ENCODE peak calls at places on chromosomes 11 and 22, in nine cellular contexts. Y is AG04450, U is HFF-Myc, D is upper lobe of right lung, S is H1, M is RWPE1, P is AG10803, K is kidney epithelial cell, G is GM12865. B is an unnamed sample.
A peak's percentile ranks its signal among the peaks of the same experiment; 100 is the strongest.

GRCh38 chr11:96008161-96008560 is 84.3 kb upstream of the MTMR2 start:
- DNase-seq in Y (peak; percentile 84), U (peak; percentile 41), D (no peak), S (no peak), M (no peak), P (peak; percentile 63), K (no peak), G (no peak), B (no peak)

GRCh38 chr11:69424748-69425147 is 56.7 kb upstream of the LINC01488 start:
- DNase-seq in Y (no peak), U (no peak), D (no peak), S (no peak), M (no peak), P (no peak), K (no peak), G (no peak), B (no peak)

GRCh38 chr11:95912902-95913560 is 10.9 kb downstream of the MTMR2 start:
- DNase-seq in Y (no peak), U (no peak), D (no peak), S (no peak), M (no peak), P (peak; percentile 70), K (no peak), G (no peak), B (no peak)

GRCh38 chr11:117421041-117421440 is 93.4 kb downstream of the CEP164 start:
- DNase-seq in Y (no peak), U (no peak), D (peak; percentile 48), S (no peak), M (no peak), P (no peak), K (no peak), G (no peak), B (no peak)

GRCh38 chr22:22021160-22021750 is 38.7 kb upstream of the TOP3B start:
- DNase-seq in Y (no peak), U (no peak), D (no peak), S (no peak), M (peak; percentile 36), P (no peak), K (no peak), G (no peak), B (no peak)

GRCh38 chr11:120909676-120910215 is 114.2 kb upstream of the TBCEL start:
- DNase-seq in Y (no peak), U (no peak), D (no peak), S (no peak), M (no peak), P (no peak), K (no peak), G (no peak), B (no peak)

GRCh38 chr11:134014502-134014901 is 54.4 kb upstream of the JAM3 start:
- DNase-seq in Y (no peak), U (no peak), D (no peak), S (no peak), M (no peak), P (no peak), K (no peak), G (no peak), B (no peak)

GRCh38 chr22:45757936-45758335 is 86.3 kb downstream of the ATXN10 start:
- DNase-seq in Y (no peak), U (no peak), D (no peak), S (no peak), M (no peak), P (no peak), K (no peak), G (no peak), B (no peak)

GRCh38 chr11:69479591-69480271 is 1.7 kb upstream of the LINC01488 start:
- DNase-seq in Y (no peak), U (no peak), D (peak; percentile 52), S (no peak), M (peak; percentile 33), P (no peak), K (no peak), G (no peak), B (no peak)

DNA sequence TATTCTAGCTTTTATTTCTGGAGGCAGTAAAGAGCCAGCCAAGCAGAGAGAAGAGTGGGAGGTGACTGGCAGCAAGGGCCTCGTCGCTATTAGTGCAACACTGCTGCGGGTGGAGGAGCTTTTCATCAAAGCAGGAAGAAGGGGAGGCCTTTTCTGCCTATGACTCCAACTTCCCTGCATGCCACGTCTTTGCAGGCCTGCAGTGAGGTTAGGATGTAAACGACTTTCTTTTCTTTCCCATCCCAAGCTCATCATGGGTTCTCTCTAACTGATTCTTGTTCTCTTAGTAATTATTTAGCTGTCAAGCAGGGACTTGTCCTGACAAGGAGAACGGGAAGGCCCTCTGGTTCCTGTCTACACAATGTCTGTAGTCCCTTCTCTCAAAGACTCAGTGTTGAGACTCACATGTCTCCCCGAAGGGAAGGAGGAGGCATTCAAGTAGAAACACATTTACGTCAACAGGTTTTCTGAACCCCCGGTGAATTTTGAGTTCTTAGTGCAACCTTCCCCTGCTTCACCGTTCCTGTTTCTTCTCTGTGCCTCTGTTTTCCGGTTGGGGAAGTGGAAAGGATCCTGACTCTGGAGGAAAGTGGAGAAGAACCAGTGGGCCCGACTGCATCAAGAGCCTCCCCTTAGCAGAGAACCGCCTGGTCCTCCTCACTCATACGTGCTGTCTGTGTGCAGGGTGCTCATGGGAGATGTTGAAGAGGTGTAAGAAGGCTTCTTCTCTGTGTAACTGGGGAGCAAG is 56.9 kb downstream of the PACS1 start:
- DNase-seq in Y (no peak), U (no peak), D (peak; percentile 68), S (no peak), M (peak; percentile 39), P (peak; percentile 80), K (peak; percentile 50), G (peak; percentile 84), B (no peak)
- TF ChIP-seq CTCF in Y (no peak), U (no peak), D (no peak), S (no peak), M (no peak), P (peak; percentile 19), K (no peak), G (no peak), B (no peak)

GRCh38 chr11:129380413-129380812 is 4.8 kb downstream of the BARX2 start:
- DNase-seq in Y (no peak), U (no peak), D (no peak), S (no peak), M (no peak), P (no peak), K (no peak), G (no peak), B (no peak)
- TF ChIP-seq CTCF in Y (no peak), U (no peak), D (no peak), S (no peak), M (no peak), P (no peak), K (no peak), G (no peak), B (no peak)

DNA sequence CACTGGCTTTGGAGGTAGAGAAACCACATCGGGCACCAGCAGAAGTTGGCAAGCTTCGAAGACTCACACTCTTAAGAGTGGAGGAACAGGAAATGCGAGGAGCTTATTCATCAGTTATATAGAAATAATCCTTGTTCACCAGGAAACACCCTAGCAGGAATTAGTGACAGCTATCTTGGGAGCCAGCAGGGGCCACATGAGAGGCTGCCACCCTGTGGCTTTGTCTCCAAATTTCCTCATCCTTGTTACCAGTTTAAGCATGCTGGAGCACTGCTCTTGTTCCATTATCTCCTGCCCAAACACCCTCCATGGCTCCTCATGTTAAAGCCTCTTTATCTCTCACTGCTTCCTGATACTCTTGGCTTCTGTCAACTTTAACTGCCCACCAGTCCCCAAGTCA is 131.0 kb downstream of the PLEKHA7 start:
- DNase-seq in Y (no peak), U (no peak), D (no peak), S (no peak), M (peak; percentile 44), P (no peak), K (no peak), G (no peak), B (no peak)
- TF ChIP-seq CTCF in Y (no peak), U (no peak), D (peak; percentile 22), S (no peak), M (no peak), P (no peak), K (no peak), G (no peak), B (no peak)

GRCh38 chr11:82814379-82814778 is 80.7 kb upstream of the FAM181B start:
- DNase-seq in Y (no peak), U (no peak), D (no peak), S (no peak), M (no peak), P (no peak), K (no peak), G (no peak), B (no peak)

GRCh38 chr11:82823635-82824614 is 76.3 kb downstream of the PRCP start:
- DNase-seq in Y (no peak), U (no peak), D (no peak), S (no peak), M (no peak), P (no peak), K (no peak), G (no peak), B (no peak)

GRCh38 chr11:82818399-82819043 is 81.7 kb downstream of the PRCP start:
- DNase-seq in Y (no peak), U (no peak), D (no peak), S (no peak), M (no peak), P (no peak), K (no peak), G (no peak), B (peak; percentile 16)
- TF ChIP-seq CTCF in Y (no peak), U (no peak), D (no peak), S (peak; percentile 30), M (no peak), P (no peak), K (no peak), G (no peak), B (peak; percentile 47)

DNA sequence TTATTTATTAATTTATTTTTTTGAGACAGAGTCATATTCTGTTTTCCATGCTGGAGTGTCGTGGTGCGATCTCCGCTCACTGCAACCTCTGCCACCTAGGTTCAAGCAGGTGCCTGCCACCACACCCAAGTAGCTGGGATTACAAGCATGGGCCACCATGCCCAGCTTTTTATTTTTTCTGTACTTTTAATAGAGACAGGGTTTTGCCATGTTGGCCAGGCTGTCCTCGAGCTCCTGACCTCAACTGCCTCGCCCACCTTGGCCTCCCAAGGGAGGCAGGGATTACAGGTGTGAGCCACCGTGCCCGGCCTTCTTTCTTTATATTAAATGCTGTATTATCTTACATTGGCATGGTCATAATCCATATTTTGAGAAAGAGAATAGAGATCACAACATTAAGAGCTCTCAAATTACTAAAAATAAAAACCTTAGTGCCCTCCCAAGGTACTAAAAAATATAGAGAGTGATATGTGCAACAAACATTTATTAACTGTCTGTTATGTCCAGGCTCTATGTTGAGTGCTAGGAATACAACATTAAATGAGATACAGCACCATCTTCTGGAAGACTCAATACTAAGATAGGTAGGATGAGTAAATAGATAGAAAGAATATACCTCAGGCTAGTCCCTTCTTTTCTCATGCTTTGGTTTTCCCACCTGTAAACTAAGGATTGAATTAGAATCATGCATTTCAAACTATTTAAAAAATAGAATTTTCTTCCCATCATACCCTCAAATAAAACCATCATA is 84.1 kb downstream of the BBOX1 start:
- DNase-seq in Y (no peak), U (no peak), D (no peak), S (no peak), M (peak; percentile 13), P (peak; percentile 59), K (no peak), G (no peak), B (no peak)
- TF ChIP-seq CTCF in Y (peak; percentile 36), U (peak; percentile 5), D (no peak), S (peak; percentile 5), M (no peak), P (peak; percentile 60), K (no peak), G (no peak), B (no peak)

DNA sequence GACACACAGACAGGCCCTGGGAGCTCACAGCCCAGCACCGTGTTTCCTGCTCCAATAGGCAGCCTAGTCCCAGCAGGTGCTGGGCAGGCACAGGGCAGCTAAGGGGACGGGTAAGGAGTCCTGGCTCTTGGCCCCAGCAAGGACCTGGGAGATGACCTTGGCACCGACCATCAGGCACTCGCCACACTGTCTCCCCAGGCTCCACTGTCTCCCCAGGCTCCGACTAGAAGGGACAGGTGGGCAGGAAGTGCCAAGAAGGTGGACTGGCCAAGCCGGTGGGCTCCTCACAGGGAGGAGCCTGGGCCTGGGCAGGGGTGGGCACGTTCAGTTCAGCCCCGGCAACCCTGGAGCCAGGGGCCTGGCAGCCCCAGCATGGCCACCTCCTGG is 193.9 kb downstream of the IGLL1 start:
- DNase-seq in Y (no peak), U (no peak), D (no peak), S (no peak), M (no peak), P (no peak), K (no peak), G (no peak), B (no peak)
- TF ChIP-seq CTCF in Y (no peak), U (no peak), D (peak; percentile 10), S (no peak), M (peak; percentile 63), P (no peak), K (no peak), G (no peak), B (no peak)